ENCODE peak calls at places on chromosomes 6 and 20, in eight cellular contexts. Z is HCEC 1CT; S is C1 segment of cervical spinal cord; A is activated naive CD4-positive, alpha-beta T cell treated with anti-CD3 and anti-CD28 coated beads, Interleukin-2, amount 10 ng/mL, durations not matched to agents 7 days and 5 days; J is CD8-positive, alpha-beta memory T cell; T is WTC11; R is T-cell; G is GM12865. B is an unnamed sample.
A peak's percentile ranks its signal among the peaks of the same experiment; 100 is the strongest.

GRCh38 chr6:48541669-48542068 is 430.7 kb upstream of the PTCHD4 start:
- DNase-seq in G (no peak), T (no peak), A (no peak), J (no peak), R (no peak), Z (peak; percentile 10), S (no peak), B (peak; percentile 6)

GRCh38 chr6:55777461-55777860 is 97.9 kb downstream of the BMP5 start:
- DNase-seq in J (no peak), Z (peak; percentile 59), G (no peak), A (no peak), S (no peak), T (no peak), R (no peak), B (peak; percentile 12)

GRCh38 chr20:12975833-12976608 is 32.8 kb upstream of the SPTLC3 start:
- DNase-seq in R (no peak), T (no peak), G (no peak), S (no peak), A (no peak), Z (no peak), J (no peak), B (no peak)

GRCh38 chr20:50655325-50655880 is 35.9 kb downstream of the RIPOR3 start:
- DNase-seq in G (no peak), S (no peak), J (no peak), Z (peak; percentile 69), A (no peak), R (no peak), T (no peak), B (peak; percentile 40)

GRCh38 chr20:58660855-58661254 is 9.8 kb downstream of the STX16 start:
- DNase-seq in A (no peak), S (no peak), G (no peak), T (no peak), R (no peak), J (no peak), Z (no peak), B (no peak)

GRCh38 chr6:2841264-2842138 is at the start of gene SERPINB1:
- DNase-seq in R (peak; percentile 59), G (peak; percentile 77), S (peak; percentile 66), Z (peak; percentile 95), A (peak; percentile 84), J (peak; percentile 70), T (peak; percentile 87), B (peak; percentile 87)

GRCh38 chr6:81751388-81752083 is 945 bp downstream of the TENT5A start:
- DNase-seq in G (no peak), Z (peak; percentile 56), T (peak; percentile 44), A (peak; percentile 41), J (peak; percentile 25), R (peak; percentile 12), S (peak; percentile 63), B (peak; percentile 58)

GRCh38 chr6:76330031-76330430 is 257.6 kb upstream of the IMPG1 start:
- DNase-seq in G (no peak), T (no peak), Z (no peak), A (no peak), J (no peak), S (no peak), R (no peak), B (no peak)

GRCh38 chr6:24935323-24935722 is 437 bp downstream of the RIPOR2 start:
- DNase-seq in G (no peak), J (no peak), T (no peak), S (no peak), R (no peak), A (no peak), Z (no peak), B (no peak)